ENCODE peak calls at places on chromosomes 7 and 10, in seven cellular contexts. O is fibroblast of lung, K is foreskin fibroblast, G is A673, V is endodermal cell, U is HCT116, W is AG04450. T is an unnamed sample.

GRCh38 chr10:21675157-21675796 is 141.2 kb downstream of the MLLT10 start:
- DNase-seq in U (peak; percentile 37), O (peak; percentile 44), V (peak; percentile 79), W (no peak), G (peak; percentile 73), K (peak; percentile 53), T (no peak)

GRCh38 chr7:134435161-134435920 is 23.6 kb downstream of the AKR1B1 start:
- DNase-seq in G (no peak), K (peak; percentile 71), V (no peak), U (no peak), W (no peak), O (no peak), T (no peak)

GRCh38 chr7:37732253-37732652 is 48.7 kb downstream of the GPR141 start:
- DNase-seq in G (peak; percentile 21), O (peak; percentile 24), U (peak; percentile 6), W (no peak), V (peak; percentile 89), K (peak; percentile 1), T (no peak)

GRCh38 chr10:100186253-100186780 is 488 bp upstream of the ERLIN1 start:
- DNase-seq in O (peak; percentile 60), G (peak; percentile 76), W (no peak), K (peak; percentile 73), V (no peak), U (no peak), T (peak; percentile 51)

GRCh38 chr10:90960355-90960814 is 39.5 kb upstream of the ANKRD1 start:
- DNase-seq in U (no peak), W (peak; percentile 32), O (peak; percentile 89), V (no peak), G (peak; percentile 33), K (peak; percentile 96), T (no peak)

GRCh38 chr10:35493196-35494118 is 111.7 kb upstream of the GJD4 start:
- DNase-seq in W (no peak), V (no peak), U (no peak), K (peak; percentile 15), G (no peak), O (no peak), T (no peak)

GRCh38 chr10:64486149-64486548 is 964.9 kb downstream of the REEP3 start:
- DNase-seq in W (peak; percentile 20), V (no peak), U (no peak), O (peak; percentile 63), G (no peak), K (no peak), T (no peak)

GRCh38 chr7:119196183-119196582 is 971.7 kb downstream of the ANKRD7 start:
- DNase-seq in O (no peak), W (no peak), G (no peak), V (no peak), U (no peak), K (no peak), T (no peak)

GRCh38 chr7:42217548-42217947 is 19.5 kb downstream of the GLI3 start:
- DNase-seq in W (no peak), G (no peak), O (no peak), V (no peak), U (no peak), K (no peak), T (no peak)

GRCh38 chr7:79653136-79653631 is 199.7 kb upstream of the MAGI2 start:
- DNase-seq in W (no peak), V (no peak), G (no peak), U (no peak), K (peak; percentile 61), O (no peak), T (no peak)

GRCh38 chr10:68526634-68527132 is 640 bp downstream of the SLC25A16 start:
- DNase-seq in O (no peak), K (no peak), U (no peak), W (no peak), G (no peak), V (no peak), T (no peak)

GRCh38 chr10:73577788-73578187 is 13.4 kb downstream of the USP54 start:
- DNase-seq in W (no peak), G (no peak), V (no peak), K (peak; percentile 63), U (no peak), O (peak; percentile 70), T (peak; percentile 75)

GRCh38 chr10:27207350-27207749 is 33.2 kb downstream of the ACBD5 start:
- DNase-seq in V (no peak), G (no peak), O (no peak), K (peak; percentile 6), U (no peak), W (peak; percentile 15), T (no peak)

GRCh38 chr10:91416339-91416868 is 6.3 kb downstream of the HECTD2 start:
- DNase-seq in K (no peak), G (no peak), V (no peak), W (no peak), U (no peak), O (no peak), T (no peak)

GRCh38 chr10:84698989-84699388 is 370.6 kb downstream of the CCSER2 start:
- DNase-seq in K (no peak), O (no peak), G (no peak), V (no peak), U (no peak), W (no peak), T (no peak)

GRCh38 chr7:110446658-110447057 is 644.3 kb upstream of the LRRN3 start:
- DNase-seq in K (no peak), O (no peak), G (no peak), U (no peak), V (no peak), W (no peak), T (no peak)

GRCh38 chr10:108783897-108784296 is 1139.4 kb downstream of the XPNPEP1 start:
- DNase-seq in U (peak; percentile 39), O (peak; percentile 36), V (peak; percentile 88), W (no peak), K (peak; percentile 25), G (peak; percentile 82), T (no peak)

GRCh38 chr7:112129655-112130323 is 76.4 kb downstream of the DOCK4 start:
- DNase-seq in V (peak; percentile 50), O (no peak), G (no peak), W (no peak), K (no peak), U (no peak), T (no peak)

GRCh38 chr7:157436763-157437480 is 100.1 kb downstream of the DNAJB6 start:
- DNase-seq in U (no peak), O (no peak), K (peak; percentile 19), W (no peak), G (no peak), V (peak; percentile 38), T (no peak)

GRCh38 chr10:24437302-24437701 is 228.4 kb downstream of the KIAA1217 start:
- DNase-seq in W (no peak), O (no peak), V (no peak), U (no peak), G (no peak), K (no peak), T (no peak)

GRCh38 chr7:20158684-20159083 is 58.5 kb downstream of the MACC1 start:
- DNase-seq in V (no peak), W (no peak), O (peak; percentile 58), U (no peak), K (peak; percentile 30), G (peak; percentile 18), T (no peak)

GRCh38 chr7:41994046-41994745 is 242.8 kb downstream of the GLI3 start:
- DNase-seq in O (no peak), W (no peak), U (no peak), V (no peak), K (no peak), G (peak; percentile 66), T (no peak)

GRCh38 chr10:68828833-68829232 is 1.5 kb downstream of the STOX1 start:
- DNase-seq in K (no peak), V (no peak), G (no peak), U (no peak), W (no peak), O (no peak), T (no peak)

GRCh38 chr7:133777701-133778100 is 349.4 kb upstream of the LRGUK start:
- DNase-seq in G (no peak), K (no peak), V (no peak), O (no peak), W (no peak), U (no peak), T (no peak)

DNA sequence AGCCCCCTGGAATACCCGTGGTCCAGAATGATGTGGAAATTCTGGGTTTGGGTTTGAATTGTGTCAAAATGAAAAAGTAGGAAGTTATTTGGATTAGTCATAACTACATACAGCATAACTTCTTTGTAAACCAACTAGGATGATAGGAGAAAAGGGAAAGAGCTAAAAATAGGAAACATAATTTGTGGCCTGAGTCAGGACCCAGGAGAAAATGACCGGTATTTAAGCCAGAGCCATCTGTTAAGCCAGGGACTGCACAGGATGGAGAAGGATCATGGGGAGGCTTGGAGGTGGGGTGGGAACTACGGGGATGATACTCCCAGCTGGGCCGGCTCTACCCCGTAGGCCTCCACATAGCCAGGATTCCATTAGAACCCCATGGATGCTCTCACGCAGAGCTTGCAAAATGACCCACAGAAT is 98.6 kb downstream of the MYOF start:
- DNase-seq in V (no peak), U (no peak), O (peak; percentile 82), W (peak; percentile 95), K (peak; percentile 83), G (no peak), T (no peak)
- H3K4me3 ChIP-seq in V (no peak overlapping the region), U (peak overlapping the region; percentile 33), O (no peak overlapping the region), W (no peak overlapping the region), K (no peak overlapping the region), G (no peak overlapping the region), T (no peak overlapping the region)

GRCh38 chr7:4745971-4746919 is 29.2 kb upstream of the AP5Z1 start:
- DNase-seq in V (peak; percentile 64), G (no peak), K (peak; percentile 61), O (peak; percentile 86), U (no peak), W (no peak), T (peak; percentile 50)
- H3K4me3 ChIP-seq in V (peak overlapping the region; percentile 66), G (no peak overlapping the region), K (peak overlapping the region; percentile 44), O (peak overlapping the region; percentile 12), U (no peak overlapping the region), W (peak overlapping the region; percentile 47), T (peak overlapping the region; percentile 22)

GRCh38 chr7:68610751-68611150 is 987.5 kb upstream of the AUTS2 start:
- DNase-seq in O (no peak), G (no peak), V (no peak), K (no peak), U (no peak), W (no peak), T (no peak)

GRCh38 chr7:68613405-68613804 is 984.9 kb upstream of the AUTS2 start:
- DNase-seq in G (peak; percentile 89), V (peak; percentile 46), U (no peak), K (no peak), O (no peak), W (no peak), T (no peak)

GRCh38 chr7:68619476-68619875 is 978.8 kb upstream of the AUTS2 start:
- DNase-seq in O (no peak), V (no peak), K (no peak), W (no peak), G (peak; percentile 88), U (no peak), T (no peak)

GRCh38 chr7:68613897-68614296 is 984.4 kb upstream of the AUTS2 start:
- DNase-seq in G (no peak), U (no peak), W (no peak), O (no peak), K (no peak), V (no peak), T (no peak)
- H3K4me3 ChIP-seq in G (no peak overlapping the region), U (no peak overlapping the region), W (no peak overlapping the region), O (no peak overlapping the region), K (no peak overlapping the region), V (peak overlapping the region; percentile 4), T (no peak overlapping the region)

DNA sequence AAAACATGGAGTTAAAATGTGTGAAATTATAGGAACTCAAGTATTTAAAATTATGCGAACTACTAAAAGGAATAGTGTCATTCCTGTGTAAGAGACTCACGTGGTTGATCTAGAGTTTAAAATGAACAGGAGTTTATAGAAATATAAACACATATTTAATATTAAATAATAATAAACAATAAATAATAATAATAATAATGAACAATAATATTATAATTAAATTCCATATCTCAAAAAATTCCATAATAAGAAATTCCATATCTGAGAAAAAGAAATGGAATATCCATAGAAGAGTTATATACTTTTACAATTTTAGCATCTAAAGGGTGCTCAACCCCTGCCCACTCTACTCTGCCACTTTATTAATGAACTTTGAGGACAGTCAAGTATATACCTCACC is 429.6 kb downstream of the TNS3 start:
- DNase-seq in G (no peak), U (no peak), W (no peak), V (no peak), O (no peak), K (no peak), T (no peak)
- H3K4me3 ChIP-seq in G (no peak overlapping the region), U (no peak overlapping the region), W (no peak overlapping the region), V (no peak overlapping the region), O (no peak overlapping the region), K (no peak overlapping the region), T (no peak overlapping the region)